ENCODE peak calls at places on chromosomes 2 and 18, in five cellular contexts. One of them, this sample, is unnamed.

GRCh38 chr18:11310476-11311086 is 161.2 kb upstream of the PIEZO2 start:
- DNase-seq in heart left ventricle: peak; percentile 25
- DNase-seq in T1000: no peak
- DNase-seq in HS-27A: no peak
- DNase-seq in neural crest cell: peak; percentile 70
- DNase-seq in this sample: peak; percentile 43

GRCh38 chr2:111534816-111535803 is 348.9 kb downstream of the ANAPC1 start:
- DNase-seq in heart left ventricle: no peak
- DNase-seq in T1000: no peak
- DNase-seq in HS-27A: peak; percentile 63
- DNase-seq in neural crest cell: no peak
- DNase-seq in this sample: peak; percentile 16

GRCh38 chr2:176518823-176519222 is 249.6 kb downstream of the MTX2 start:
- DNase-seq in heart left ventricle: peak; percentile 20
- DNase-seq in T1000: no peak
- DNase-seq in HS-27A: no peak
- DNase-seq in neural crest cell: no peak
- DNase-seq in this sample: no peak

GRCh38 chr18:23134780-23135678 is at the start of gene CABLES1:
- DNase-seq in heart left ventricle: peak; percentile 60
- DNase-seq in T1000: peak; percentile 51
- DNase-seq in HS-27A: no peak
- DNase-seq in neural crest cell: peak; percentile 43
- DNase-seq in this sample: peak; percentile 52

GRCh38 chr2:239311132-239312040 is 89.4 kb downstream of the HDAC4 start:
- DNase-seq in heart left ventricle: peak; percentile 6
- DNase-seq in T1000: no peak
- DNase-seq in HS-27A: no peak
- DNase-seq in neural crest cell: no peak
- DNase-seq in this sample: no peak

GRCh38 chr18:73476021-73476420 is 608.2 kb upstream of the NETO1 start:
- DNase-seq in heart left ventricle: no peak
- DNase-seq in T1000: no peak
- DNase-seq in HS-27A: no peak
- DNase-seq in neural crest cell: no peak
- DNase-seq in this sample: no peak

GRCh38 chr2:240494194-240494793 is 58.8 kb downstream of the GPC1 start:
- DNase-seq in heart left ventricle: no peak
- DNase-seq in T1000: no peak
- DNase-seq in HS-27A: no peak
- DNase-seq in neural crest cell: no peak
- DNase-seq in this sample: no peak

GRCh38 chr2:84338069-84338468 is 121.0 kb downstream of the SUCLG1 start:
- DNase-seq in heart left ventricle: no peak
- DNase-seq in T1000: peak; percentile 7
- DNase-seq in HS-27A: peak; percentile 64
- DNase-seq in neural crest cell: no peak
- DNase-seq in this sample: peak; percentile 91

GRCh38 chr2:237694423-237695194 is 67.2 kb downstream of the LRRFIP1 start:
- DNase-seq in heart left ventricle: no peak
- DNase-seq in T1000: no peak
- DNase-seq in HS-27A: no peak
- DNase-seq in neural crest cell: no peak
- DNase-seq in this sample: no peak

GRCh38 chr2:102765061-102765460 is 3.2 kb downstream of the TMEM182 start:
- DNase-seq in heart left ventricle: no peak
- DNase-seq in T1000: no peak
- DNase-seq in HS-27A: no peak
- DNase-seq in neural crest cell: no peak
- DNase-seq in this sample: no peak